ENCODE peak calls at places on chromosomes 6 and 20, in six cellular contexts. One of them, this sample, is unnamed.

GRCh38 chr6:106102034-106102433 is 15.9 kb downstream of the PRDM1 start:
- DNase-seq in dermis microvascular lymphatic vessel endothelial cell: no peak
- DNase-seq in cerebellar cortex: no peak
- DNase-seq in DMS153: no peak
- DNase-seq in GOT3: no peak
- DNase-seq in NCI-H524 treated with DMSO at 0.1 percent for 48 hours: no peak
- DNase-seq in this sample: no peak

GRCh38 chr6:13417431-13417830 is 70.0 kb downstream of the GFOD1 start:
- DNase-seq in cerebellar cortex: no peak
- DNase-seq in NCI-H524 treated with DMSO at 0.1 percent for 48 hours: no peak
- DNase-seq in DMS153: no peak
- DNase-seq in dermis microvascular lymphatic vessel endothelial cell: no peak
- DNase-seq in GOT3: no peak
- DNase-seq in this sample: no peak

GRCh38 chr20:58623579-58624473 is 27.3 kb upstream of the STX16 start:
- DNase-seq in NCI-H524 treated with DMSO at 0.1 percent for 48 hours: no peak
- DNase-seq in cerebellar cortex: no peak
- DNase-seq in dermis microvascular lymphatic vessel endothelial cell: peak
- DNase-seq in DMS153: no peak
- DNase-seq in GOT3: peak
- DNase-seq in this sample: no peak

GRCh38 chr20:10540636-10541493 is 105.8 kb downstream of the SLX4IP start:
- DNase-seq in cerebellar cortex: no peak
- DNase-seq in GOT3: no peak
- DNase-seq in DMS153: no peak
- DNase-seq in dermis microvascular lymphatic vessel endothelial cell: peak
- DNase-seq in NCI-H524 treated with DMSO at 0.1 percent for 48 hours: no peak
- DNase-seq in this sample: no peak

GRCh38 chr6:2524090-2524489 is 226.6 kb downstream of the MYLK4 start:
- DNase-seq in dermis microvascular lymphatic vessel endothelial cell: peak
- DNase-seq in cerebellar cortex: no peak
- DNase-seq in DMS153: no peak
- DNase-seq in GOT3: no peak
- DNase-seq in NCI-H524 treated with DMSO at 0.1 percent for 48 hours: no peak
- DNase-seq in this sample: no peak

GRCh38 chr6:47034919-47035318 is 7.2 kb downstream of the ADGRF1 start:
- DNase-seq in cerebellar cortex: peak
- DNase-seq in NCI-H524 treated with DMSO at 0.1 percent for 48 hours: peak
- DNase-seq in dermis microvascular lymphatic vessel endothelial cell: peak
- DNase-seq in GOT3: peak
- DNase-seq in DMS153: peak
- DNase-seq in this sample: no peak

GRCh38 chr6:132960720-132961119 is 146.4 kb downstream of the RPS12 start:
- DNase-seq in dermis microvascular lymphatic vessel endothelial cell: no peak
- DNase-seq in NCI-H524 treated with DMSO at 0.1 percent for 48 hours: no peak
- DNase-seq in cerebellar cortex: no peak
- DNase-seq in GOT3: no peak
- DNase-seq in DMS153: no peak
- DNase-seq in this sample: no peak

GRCh38 chr20:50802289-50802688 is 7.4 kb downstream of the BCAS4 start:
- DNase-seq in GOT3: no peak
- DNase-seq in cerebellar cortex: no peak
- DNase-seq in dermis microvascular lymphatic vessel endothelial cell: no peak
- DNase-seq in NCI-H524 treated with DMSO at 0.1 percent for 48 hours: no peak
- DNase-seq in DMS153: no peak
- DNase-seq in this sample: no peak

GRCh38 chr6:37381579-37381978 is 27.8 kb downstream of the RNF8 start:
- DNase-seq in DMS153: peak
- DNase-seq in cerebellar cortex: peak
- DNase-seq in GOT3: no peak
- DNase-seq in NCI-H524 treated with DMSO at 0.1 percent for 48 hours: peak
- DNase-seq in dermis microvascular lymphatic vessel endothelial cell: peak
- DNase-seq in this sample: no peak

GRCh38 chr6:89670935-89671565 is 32.5 kb upstream of the LYRM2 start:
- DNase-seq in dermis microvascular lymphatic vessel endothelial cell: no peak
- DNase-seq in NCI-H524 treated with DMSO at 0.1 percent for 48 hours: no peak
- DNase-seq in GOT3: no peak
- DNase-seq in DMS153: no peak
- DNase-seq in cerebellar cortex: no peak
- DNase-seq in this sample: no peak

GRCh38 chr6:33170176-33171095 is 21.8 kb downstream of the COL11A2 start:
- DNase-seq in dermis microvascular lymphatic vessel endothelial cell: no peak
- DNase-seq in cerebellar cortex: no peak
- DNase-seq in DMS153: no peak
- DNase-seq in GOT3: no peak
- DNase-seq in NCI-H524 treated with DMSO at 0.1 percent for 48 hours: no peak
- DNase-seq in this sample: no peak

GRCh38 chr20:56362833-56363413 is 4.1 kb downstream of the FAM210B start:
- DNase-seq in cerebellar cortex: no peak
- DNase-seq in NCI-H524 treated with DMSO at 0.1 percent for 48 hours: peak
- DNase-seq in DMS153: no peak
- DNase-seq in GOT3: no peak
- DNase-seq in dermis microvascular lymphatic vessel endothelial cell: peak
- DNase-seq in this sample: no peak

GRCh38 chr20:47785900-47786762 is 850 bp upstream of the SULF2 start:
- DNase-seq in GOT3: peak
- DNase-seq in NCI-H524 treated with DMSO at 0.1 percent for 48 hours: peak
- DNase-seq in DMS153: peak
- DNase-seq in dermis microvascular lymphatic vessel endothelial cell: peak
- DNase-seq in cerebellar cortex: peak
- DNase-seq in this sample: no peak

GRCh38 chr20:7702141-7702540 is 238.1 kb downstream of the HAO1 start:
- DNase-seq in NCI-H524 treated with DMSO at 0.1 percent for 48 hours: no peak
- DNase-seq in DMS153: no peak
- DNase-seq in dermis microvascular lymphatic vessel endothelial cell: no peak
- DNase-seq in GOT3: no peak
- DNase-seq in cerebellar cortex: no peak
- DNase-seq in this sample: no peak

GRCh38 chr20:39661833-39662232 is 699.7 kb downstream of the DHX35 start:
- DNase-seq in GOT3: no peak
- DNase-seq in DMS153: no peak
- DNase-seq in dermis microvascular lymphatic vessel endothelial cell: no peak
- DNase-seq in cerebellar cortex: no peak
- DNase-seq in NCI-H524 treated with DMSO at 0.1 percent for 48 hours: no peak
- DNase-seq in this sample: no peak

GRCh38 chr6:103177800-103178199 is 1681.9 kb downstream of the HACE1 start:
- DNase-seq in dermis microvascular lymphatic vessel endothelial cell: no peak
- DNase-seq in GOT3: no peak
- DNase-seq in DMS153: no peak
- DNase-seq in cerebellar cortex: peak
- DNase-seq in NCI-H524 treated with DMSO at 0.1 percent for 48 hours: no peak
- DNase-seq in this sample: no peak

GRCh38 chr20:50844430-50845100 is 49.7 kb downstream of the BCAS4 start:
- DNase-seq in cerebellar cortex: no peak
- DNase-seq in NCI-H524 treated with DMSO at 0.1 percent for 48 hours: no peak
- DNase-seq in DMS153: no peak
- DNase-seq in GOT3: no peak
- DNase-seq in dermis microvascular lymphatic vessel endothelial cell: peak
- DNase-seq in this sample: peak

GRCh38 chr6:112431803-112432202 is 84.7 kb downstream of the RFPL4B start:
- DNase-seq in NCI-H524 treated with DMSO at 0.1 percent for 48 hours: no peak
- DNase-seq in DMS153: peak
- DNase-seq in dermis microvascular lymphatic vessel endothelial cell: no peak
- DNase-seq in cerebellar cortex: no peak
- DNase-seq in GOT3: no peak
- DNase-seq in this sample: no peak

This sample was measured in activated T-helper 2 cell treated with anti-CD3 and anti-CD28 coated beads, Interferon-gamma antibody, Interleukin-2, Interleukin-4, amounts not matched to agents 10 μg/mL and 5 μg/mL and 100 μg/mL, durations not matched to agents 14 hours and 24 hours and 36 hours.